ENCODE peak calls at places on chromosomes 3 and 15, in six cellular contexts. L is right atrium auricular region, K is Caco-2, W is neural progenitor cell, C is upper lobe of right lung, A is brain microvascular endothelial cell. Y is an unnamed sample. For H3K36me3, the result is how much of the 10 kb centered on the place peaks cover.

GRCh38 chr3:178384302-178384939 is 151.8 kb upstream of the KCNMB2 start:
- DNase-seq in L (no peak), K (no peak), W (no peak), C (no peak), A (peak), Y (no peak)

GRCh38 chr3:66598168-66598567 is 97.3 kb upstream of the LRIG1 start:
- DNase-seq in L (no peak), K (no peak), W (no peak), C (no peak), A (no peak), Y (no peak)

GRCh38 chr3:148158210-148158609 is 539.5 kb upstream of the AGTR1 start:
- DNase-seq in L (no peak), K (no peak), W (no peak), C (no peak), A (peak), Y (no peak)

GRCh38 chr3:57227930-57228733 is 603 bp downstream of the APPL1 start:
- DNase-seq in L (peak), K (peak), W (peak), C (peak), A (peak), Y (no peak)

GRCh38 chr3:104452697-104453096 is 914.0 kb upstream of the ALCAM start:
- DNase-seq in L (no peak), K (no peak), W (no peak), C (no peak), A (no peak), Y (no peak)

GRCh38 chr15:32641517-32642059 is at the start of gene SCG5:
- DNase-seq in L (no peak), K (no peak), W (peak), C (peak), A (peak), Y (peak)

GRCh38 chr15:24955549-24955929 is 752 bp downstream of the SNRPN start:
- DNase-seq in L (no peak), K (no peak), W (peak), C (peak), A (no peak), Y (no peak)

GRCh38 chr3:95459706-95460105 is 1354.7 kb upstream of the EPHA6 start:
- DNase-seq in L (no peak), K (no peak), W (no peak), C (no peak), A (no peak), Y (no peak)

GRCh38 chr3:20668411-20668810 is 482.4 kb upstream of the SGO1 start:
- DNase-seq in L (no peak), K (peak), W (peak), C (no peak), A (peak), Y (peak)

GRCh38 chr3:71641669-71642068 is 58.1 kb upstream of the FOXP1 start:
- DNase-seq in L (no peak), K (peak), W (no peak), C (no peak), A (peak), Y (no peak)

GRCh38 chr3:153163349-153164008 is 1.5 kb downstream of the RAP2B start:
- DNase-seq in L (no peak), K (no peak), W (no peak), C (no peak), A (no peak), Y (no peak)

GRCh38 chr3:49173116-49173791 is 1.9 kb downstream of the KLHDC8B start:
- DNase-seq in L (peak), K (no peak), W (peak), C (no peak), A (peak), Y (no peak)

GRCh38 chr15:40339621-40339945 is 1.2 kb downstream of the CCDC9B start:
- DNase-seq in L (no peak), K (no peak), W (no peak), C (no peak), A (no peak), Y (no peak)
- H3K4me3 ChIP-seq in L (peak), K (no peak), W (no peak), C (peak), A (peak), Y (no peak)

DNA sequence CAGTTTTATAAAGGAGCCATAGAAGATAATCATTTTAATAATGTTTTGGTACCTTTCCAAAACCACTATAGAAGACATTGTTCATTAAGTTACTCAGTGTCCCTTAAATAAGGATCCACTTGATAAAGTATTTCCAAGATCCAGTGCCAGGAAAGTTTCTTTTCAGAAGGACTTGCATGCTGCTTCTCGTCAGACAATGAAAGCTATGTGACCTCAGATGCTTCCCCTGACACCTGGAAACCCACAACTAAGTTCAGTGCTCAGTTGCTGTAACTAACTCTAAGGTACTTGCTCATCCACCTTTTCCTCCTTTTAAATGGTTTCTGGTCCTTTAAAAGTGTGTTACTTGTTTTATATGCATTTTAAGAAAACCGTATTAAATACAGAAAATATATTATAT is 7.3 kb downstream of the SSR3 start:
- DNase-seq in L (no peak), K (no peak), W (no peak), C (no peak), A (peak), Y (no peak)
- H3K36me3 ChIP-seq in L (half or more), K (under half), W (under half), C (half or more), A (half or more), Y (under half)

DNA sequence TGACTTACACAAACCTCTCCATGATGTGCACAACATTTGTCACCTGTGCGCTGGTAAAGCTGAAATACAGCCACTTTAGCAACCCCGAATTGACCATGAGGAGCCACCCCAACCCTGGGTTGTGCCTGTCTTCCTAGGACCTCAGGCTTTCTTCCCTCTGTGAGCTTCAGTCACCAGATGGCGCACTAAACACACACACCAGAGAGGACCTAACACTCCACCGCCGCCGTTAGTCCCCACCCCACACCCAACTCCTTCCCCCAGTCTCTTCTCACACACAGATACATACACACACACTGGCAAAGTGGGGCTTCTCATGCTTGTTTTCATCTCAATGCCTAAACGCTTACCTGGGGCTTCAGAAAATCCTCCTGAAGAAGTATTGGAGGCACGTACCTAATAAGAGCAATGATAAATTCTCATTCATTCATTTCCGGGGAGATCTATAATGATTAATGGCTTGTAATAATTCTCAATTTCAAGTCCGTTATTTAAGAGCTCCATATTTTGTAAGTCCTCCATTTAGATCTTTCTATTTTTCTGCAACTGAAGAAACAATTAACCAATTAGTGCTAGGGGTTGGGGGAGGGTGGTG is 2.1 kb upstream of the CCDC80 start:
- DNase-seq in L (peak), K (peak), W (peak), C (peak), A (peak), Y (peak)
- H3K4me3 ChIP-seq in L (no peak), K (no peak), W (no peak), C (no peak), A (no peak), Y (no peak)

DNA sequence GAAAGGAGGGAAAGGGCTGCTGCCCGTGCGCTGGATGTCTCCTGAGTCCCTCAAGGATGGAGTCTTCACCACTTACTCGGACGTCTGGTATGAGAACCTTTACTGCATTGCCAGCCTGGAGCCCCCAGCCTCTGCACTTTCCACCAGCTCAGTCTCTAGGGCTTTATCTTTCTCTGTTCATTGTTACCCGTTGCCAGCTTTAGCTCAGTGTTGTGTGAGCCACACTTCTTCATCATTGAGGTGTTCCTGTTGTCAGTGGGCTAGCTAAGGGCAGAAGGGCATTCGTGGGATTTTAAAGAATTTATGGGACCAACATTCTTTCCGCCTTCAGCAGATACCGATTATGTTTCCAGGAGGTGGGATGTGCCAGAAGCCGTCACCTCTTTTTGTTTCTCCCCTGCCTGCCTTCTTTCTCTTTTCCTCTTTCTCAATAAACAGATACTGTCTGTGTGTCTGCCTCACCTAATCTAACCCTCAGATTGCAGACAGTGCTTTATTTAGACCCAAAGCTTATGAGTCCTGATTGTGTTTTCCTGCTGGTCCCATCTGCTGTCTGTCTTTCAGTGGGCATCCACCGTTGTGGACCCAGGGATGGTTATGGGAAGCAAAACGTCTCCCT is 64.5 kb downstream of the PGPEP1L start:
- DNase-seq in L (no peak), K (no peak), W (no peak), C (no peak), A (no peak), Y (no peak)
- H3K36me3 ChIP-seq in L (half or more), K (under half), W (under half), C (under half), A (under half), Y (under half)

GRCh38 chr3:45026957-45027356 is 854 bp downstream of the CLEC3B start:
- DNase-seq in L (peak), K (no peak), W (no peak), C (no peak), A (peak), Y (no peak)

GRCh38 chr3:45026038-45026437 is at the start of gene CLEC3B:
- DNase-seq in L (peak), K (no peak), W (no peak), C (peak), A (peak), Y (no peak)

GRCh38 chr3:45029216-45029615 is 3.1 kb downstream of the CLEC3B start:
- DNase-seq in L (no peak), K (no peak), W (no peak), C (no peak), A (no peak), Y (no peak)

GRCh38 chr3:45029661-45030060 is 3.6 kb downstream of the CLEC3B start:
- DNase-seq in L (no peak), K (no peak), W (no peak), C (no peak), A (peak), Y (no peak)

GRCh38 chr3:45027406-45027805 is 1.3 kb downstream of the CLEC3B start:
- DNase-seq in L (no peak), K (no peak), W (no peak), C (no peak), A (no peak), Y (no peak)
- H3K4me3 ChIP-seq in L (peak), K (no peak), W (no peak), C (peak), A (no peak), Y (no peak)